ENCODE peak calls at places on chromosomes 7 and 10, in ten cellular contexts. E, O, I, F, J, T, A, D, L and X are unnamed samples.

GRCh38 chr10:43619368-43619767 is 13.1 kb downstream of the ZNF485 start:
- DNase-seq in E (no peak), O (no peak), I (no peak), F (no peak), J (no peak), T (no peak), A (no peak), D (no peak), L (no peak), X (no peak)

GRCh38 chr10:129602938-129603520 is 136.0 kb downstream of the MGMT start:
- DNase-seq in E (no peak), O (no peak), I (no peak), F (no peak), J (no peak), T (no peak), A (no peak), D (no peak), L (no peak), X (no peak)

GRCh38 chr7:135684134-135684533 is 21.8 kb downstream of the STMP1 start:
- DNase-seq in E (peak; percentile 51), O (no peak), I (no peak), F (peak; percentile 39), J (no peak), T (no peak), A (no peak), D (peak; percentile 68), L (no peak), X (no peak)

GRCh38 chr7:97457054-97457453 is 274.8 kb upstream of the TAC1 start:
- DNase-seq in E (no peak), O (no peak), I (no peak), F (no peak), J (no peak), T (no peak), A (no peak), D (no peak), L (no peak), X (no peak)

GRCh38 chr10:1573981-1574380 is 163.3 kb downstream of the ADARB2 start:
- DNase-seq in E (no peak), O (no peak), I (no peak), F (no peak), J (no peak), T (no peak), A (no peak), D (no peak), L (no peak), X (no peak)

GRCh38 chr7:131546126-131546525 is 10.3 kb downstream of the PODXL start:
- DNase-seq in E (no peak), O (no peak), I (peak; percentile 38), F (no peak), J (no peak), T (no peak), A (peak; percentile 55), D (no peak), L (no peak), X (no peak)

GRCh38 chr7:151686016-151686766 is 166.5 kb upstream of the RHEB start:
- DNase-seq in E (no peak), O (no peak), I (no peak), F (no peak), J (no peak), T (peak; percentile 44), A (no peak), D (no peak), L (no peak), X (no peak)

GRCh38 chr7:114405427-114405826 is 9.2 kb upstream of the FOXP2 start:
- DNase-seq in E (peak; percentile 30), O (no peak), I (no peak), F (peak; percentile 61), J (no peak), T (no peak), A (no peak), D (no peak), L (peak; percentile 38), X (no peak)

GRCh38 chr10:110751845-110752244 is 107.7 kb downstream of the RBM20 start:
- DNase-seq in E (no peak), O (no peak), I (no peak), F (no peak), J (no peak), T (no peak), A (no peak), D (no peak), L (no peak), X (no peak)

GRCh38 chr7:77415474-77415821 is 701 bp downstream of the GSAP start:
- DNase-seq in E (no peak), O (no peak), I (peak; percentile 28), F (no peak), J (no peak), T (peak; percentile 15), A (no peak), D (no peak), L (peak; percentile 43), X (no peak)

GRCh38 chr10:121754667-121755066 is 156.4 kb upstream of the FGFR2 start:
- DNase-seq in E (no peak), O (no peak), I (no peak), F (peak; percentile 15), J (no peak), T (no peak), A (no peak), D (no peak), L (no peak), X (no peak)

GRCh38 chr10:132135398-132135872 is 51.3 kb upstream of the DPYSL4 start:
- DNase-seq in E (no peak), O (no peak), I (no peak), F (no peak), J (no peak), T (peak; percentile 7), A (no peak), D (no peak), L (peak; percentile 42), X (no peak)

GRCh38 chr10:110138197-110138812 is 69.1 kb upstream of the MXI1 start:
- DNase-seq in E (peak; percentile 77), O (peak; percentile 29), I (no peak), F (peak; percentile 65), J (no peak), T (no peak), A (no peak), D (peak; percentile 82), L (peak; percentile 92), X (peak; percentile 35)

GRCh38 chr10:130968511-130968910 is 343.0 kb downstream of the TCERG1L start:
- DNase-seq in E (no peak), O (no peak), I (no peak), F (no peak), J (no peak), T (no peak), A (no peak), D (no peak), L (no peak), X (no peak)

GRCh38 chr10:61289813-61290212 is 163.4 kb downstream of the TMEM26 start:
- DNase-seq in E (no peak), O (no peak), I (no peak), F (no peak), J (no peak), T (no peak), A (no peak), D (no peak), L (no peak), X (no peak)

GRCh38 chr7:128215739-128216138 is 25.3 kb upstream of the LEP start:
- DNase-seq in E (peak; percentile 85), O (no peak), I (no peak), F (no peak), J (no peak), T (no peak), A (no peak), D (peak; percentile 52), L (no peak), X (peak; percentile 8)

GRCh38 chr10:80155696-80156215 is 23.2 kb downstream of the PLAC9 start:
- DNase-seq in E (no peak), O (no peak), I (no peak), F (no peak), J (no peak), T (no peak), A (no peak), D (no peak), L (no peak), X (no peak)

GRCh38 chr10:22444219-22444788 is 99.0 kb downstream of the SPAG6 start:
- DNase-seq in E (no peak), O (no peak), I (no peak), F (no peak), J (no peak), T (no peak), A (no peak), D (no peak), L (peak; percentile 22), X (no peak)

GRCh38 chr7:150357771-150358427 is 10.7 kb upstream of the REPIN1 start:
- DNase-seq in E (no peak), O (no peak), I (no peak), F (peak; percentile 45), J (no peak), T (no peak), A (no peak), D (no peak), L (no peak), X (no peak)
- TF ChIP-seq CTCF in E (no peak), O (no peak), I (no peak), F (no peak), J (no peak), T (no peak), A (no peak), D (no peak), L (peak; percentile 64), X (no peak)

GRCh38 chr10:5840314-5841307 is 27.4 kb upstream of the GDI2 start:
- DNase-seq in E (peak; percentile 78), O (no peak), I (no peak), F (no peak), J (peak; percentile 55), T (peak; percentile 50), A (no peak), D (peak; percentile 83), L (no peak), X (no peak)
- H3K4me3 ChIP-seq in E (no peak overlapping the region), O (no peak overlapping the region), I (no peak overlapping the region), F (no peak overlapping the region), J (peak overlapping the region; percentile 30), T (no peak overlapping the region), A (no peak overlapping the region), D (no peak overlapping the region), L (no peak overlapping the region), X (no peak overlapping the region)

DNA sequence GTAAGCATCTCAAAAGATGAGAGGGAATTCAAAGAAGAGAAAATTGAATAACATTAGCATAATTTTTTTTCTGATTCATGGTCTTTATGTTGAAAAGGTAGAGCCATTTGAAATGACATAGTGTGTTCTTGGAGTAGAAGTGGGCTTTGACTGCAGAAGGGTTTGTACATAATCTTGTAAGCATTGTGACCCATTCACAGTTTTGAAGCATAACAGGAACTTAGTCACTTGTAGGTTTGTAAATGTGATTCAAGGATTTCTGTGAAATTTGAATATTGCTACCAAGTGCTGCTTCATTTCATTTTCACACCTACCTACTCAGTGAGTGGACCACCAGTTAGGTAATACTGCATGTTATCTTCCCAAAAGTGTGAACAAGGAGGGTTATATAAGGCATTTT is 68.6 kb downstream of the PON1 start:
- DNase-seq in E (no peak), O (no peak), I (no peak), F (no peak), J (no peak), T (no peak), A (no peak), D (no peak), L (no peak), X (no peak)
- TF ChIP-seq CTCF in E (no peak), O (no peak), I (no peak), F (no peak), J (no peak), T (no peak), A (no peak), D (no peak), L (no peak), X (no peak)

DNA sequence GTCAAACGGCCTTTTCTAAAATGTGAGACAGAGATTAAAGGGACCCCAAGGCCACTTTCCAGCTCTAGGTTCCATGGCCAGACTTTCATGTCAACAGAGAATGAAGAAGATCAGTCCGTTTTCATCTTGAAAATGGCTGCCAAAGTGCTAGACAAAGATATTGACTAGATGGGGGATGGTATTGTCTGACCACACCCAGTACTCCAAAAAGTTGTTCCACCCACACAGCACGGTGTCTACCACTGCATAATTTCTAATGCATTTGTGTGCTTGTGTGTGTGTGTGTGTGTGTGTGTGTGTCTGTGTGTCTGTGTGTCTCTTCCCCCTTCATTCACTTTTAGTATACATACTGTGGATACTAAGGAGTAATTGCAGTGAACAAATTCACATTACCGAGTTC is 1.3 kb downstream of the COL1A2 start:
- DNase-seq in E (peak; percentile 87), O (no peak), I (no peak), F (no peak), J (no peak), T (no peak), A (no peak), D (peak; percentile 87), L (no peak), X (no peak)
- H3K4me3 ChIP-seq in E (no peak overlapping the region), O (peak overlapping the region; percentile 39), I (peak overlapping the region; percentile 24), F (no peak overlapping the region), J (no peak overlapping the region), T (peak overlapping the region; percentile 33), A (no peak overlapping the region), D (peak overlapping the region; percentile 82), L (peak overlapping the region; percentile 80), X (peak overlapping the region; percentile 87)